ENCODE peak calls at places on chromosome 22, in seven cellular contexts. K, I, H, D, N, O and W are unnamed samples.

GRCh38 chr22:43883719-43884415 is 7.9 kb downstream of the PNPLA5 start:
- DNase-seq in K (no peak), I (no peak), H (no peak), D (no peak), N (no peak), O (no peak), W (no peak)

GRCh38 chr22:36368359-36368983 is 19.3 kb downstream of the MYH9 start:
- DNase-seq in K (no peak), I (peak; percentile 94), H (no peak), D (peak; percentile 77), N (no peak), O (peak; percentile 83), W (no peak)

GRCh38 chr22:42511401-42511891 is 8.2 kb downstream of the RRP7A start:
- DNase-seq in K (no peak), I (no peak), H (no peak), D (no peak), N (no peak), O (no peak), W (no peak)

GRCh38 chr22:28902490-28902889 is 19.1 kb downstream of the ZNRF3 start:
- DNase-seq in K (no peak), I (no peak), H (no peak), D (no peak), N (no peak), O (no peak), W (no peak)

GRCh38 chr22:30649430-30650007 is 13.9 kb downstream of the SLC35E4 start:
- DNase-seq in K (peak; percentile 65), I (no peak), H (no peak), D (peak; percentile 84), N (no peak), O (peak; percentile 80), W (peak; percentile 95)

GRCh38 chr22:36839356-36840073 is 21.3 kb upstream of the NCF4 start:
- DNase-seq in K (no peak), I (no peak), H (no peak), D (peak; percentile 46), N (no peak), O (no peak), W (no peak)

GRCh38 chr22:43346521-43346929 is 3.4 kb upstream of the SCUBE1 start:
- DNase-seq in K (peak; percentile 56), I (peak; percentile 78), H (peak; percentile 10), D (peak; percentile 9), N (peak; percentile 75), O (peak; percentile 8), W (peak; percentile 89)

GRCh38 chr22:19292262-19293230 is 1.0 kb upstream of the CLTCL1 start:
- DNase-seq in K (peak; percentile 59), I (no peak), H (no peak), D (no peak), N (no peak), O (no peak), W (no peak)

GRCh38 chr22:50672471-50673230 is at the start of gene SHANK3:
- DNase-seq in K (no peak), I (no peak), H (peak; percentile 24), D (no peak), N (peak; percentile 7), O (no peak), W (no peak)

GRCh38 chr22:41812805-41813545 is 12.5 kb downstream of the CCDC134 start:
- DNase-seq in K (no peak), I (no peak), H (no peak), D (no peak), N (no peak), O (no peak), W (no peak)

GRCh38 chr22:30824096-30824495 is 129.4 kb downstream of the OSBP2 start:
- DNase-seq in K (no peak), I (no peak), H (no peak), D (no peak), N (no peak), O (no peak), W (peak; percentile 30)

GRCh38 chr22:45208993-45209838 is 31.5 kb downstream of the KIAA0930 start:
- DNase-seq in K (peak; percentile 40), I (peak; percentile 85), H (peak; percentile 80), D (peak; percentile 46), N (peak; percentile 54), O (peak; percentile 70), W (peak; percentile 75)

GRCh38 chr22:30843245-30843644 is 125.3 kb downstream of the MORC2 start:
- DNase-seq in K (no peak), I (no peak), H (no peak), D (no peak), N (no peak), O (peak; percentile 37), W (peak; percentile 8)

GRCh38 chr22:41401781-41402648 is 20.3 kb downstream of the TEF start:
- DNase-seq in K (no peak), I (peak; percentile 37), H (peak; percentile 95), D (peak; percentile 70), N (no peak), O (peak; percentile 81), W (no peak)

GRCh38 chr22:49728566-49729271 is 99.0 kb downstream of the BRD1 start:
- DNase-seq in K (no peak), I (no peak), H (no peak), D (no peak), N (no peak), O (no peak), W (peak; percentile 48)

GRCh38 chr22:23182289-23183106 is 2.2 kb downstream of the BCR start:
- DNase-seq in K (no peak), I (peak; percentile 50), H (no peak), D (peak; percentile 89), N (peak; percentile 66), O (no peak), W (peak; percentile 85)

GRCh38 chr22:44574057-44574456 is 76.0 kb upstream of the RTL6 start:
- DNase-seq in K (peak; percentile 17), I (no peak), H (no peak), D (peak; percentile 85), N (no peak), O (peak; percentile 93), W (peak; percentile 41)

GRCh38 chr22:50171319-50171964 is 911 bp downstream of the PANX2 start:
- DNase-seq in K (no peak), I (no peak), H (no peak), D (no peak), N (no peak), O (no peak), W (no peak)

GRCh38 chr22:20436309-20437252 is 1.0 kb downstream of the SCARF2 start:
- DNase-seq in K (no peak), I (peak; percentile 85), H (no peak), D (no peak), N (peak; percentile 55), O (peak; percentile 34), W (no peak)

GRCh38 chr22:47433627-47434026 is 671.2 kb downstream of the TBC1D22A start:
- DNase-seq in K (no peak), I (no peak), H (no peak), D (no peak), N (no peak), O (no peak), W (peak; percentile 8)

GRCh38 chr22:19730662-19731360 is 7.5 kb downstream of the GP1BB start:
- DNase-seq in K (peak; percentile 36), I (peak; percentile 91), H (peak; percentile 58), D (peak; percentile 48), N (peak; percentile 89), O (peak; percentile 75), W (peak; percentile 94)

GRCh38 chr22:40967120-40967760 is 16.1 kb downstream of the RBX1 start:
- DNase-seq in K (no peak), I (no peak), H (no peak), D (no peak), N (no peak), O (no peak), W (no peak)

GRCh38 chr22:46072030-46072881 is 78.1 kb upstream of the PPARA start:
- DNase-seq in K (no peak), I (peak; percentile 48), H (no peak), D (peak; percentile 71), N (peak; percentile 32), O (peak; percentile 57), W (peak; percentile 80)